ENCODE peak calls at places on chromosomes 13 and 19, in four cellular contexts. X is A549, H is GM12878, I is HepG2. B is an unnamed sample.

GRCh38 chr19:8101311-8101710 is 48.1 kb downstream of the FBN3 start:
- DNase-seq in I (no peak), X (no peak), H (no peak), B (no peak)

GRCh38 chr13:49343731-49344130 is 96.0 kb downstream of the CDADC1 start:
- DNase-seq in I (no peak), X (no peak), H (no peak), B (no peak)

GRCh38 chr19:2636897-2637683 is 65.4 kb downstream of the GNG7 start:
- DNase-seq in H (no peak), X (peak; percentile 67), I (peak; percentile 34), B (peak; percentile 94)

GRCh38 chr13:111414341-111414740 is 93.9 kb downstream of the TEX29 start:
- DNase-seq in H (no peak), X (no peak), I (no peak), B (no peak)

GRCh38 chr13:27943951-27944350 is 24.2 kb downstream of the PDX1 start:
- DNase-seq in X (no peak), I (no peak), H (no peak), B (no peak)

GRCh38 chr19:33468361-33469170 is 53.0 kb downstream of the PEPD start:
- DNase-seq in H (no peak), X (no peak), I (no peak), B (no peak)

GRCh38 chr13:106503730-106504129 is 31.7 kb downstream of the EFNB2 start:
- DNase-seq in H (no peak), X (no peak), I (no peak), B (no peak)

GRCh38 chr19:12647490-12648071 is 19.0 kb downstream of the MAN2B1 start:
- DNase-seq in I (no peak), X (no peak), H (no peak), B (peak; percentile 88)

GRCh38 chr13:20127263-20127562 is 33.6 kb downstream of the GJA3 start:
- DNase-seq in I (peak; percentile 9), H (no peak), X (no peak), B (no peak)

GRCh38 chr13:31638577-31638976 is 100.7 kb upstream of the RXFP2 start:
- DNase-seq in X (no peak), H (no peak), I (no peak), B (no peak)

GRCh38 chr13:49256841-49257240 is 9.1 kb downstream of the CDADC1 start:
- DNase-seq in X (no peak), H (no peak), I (no peak), B (no peak)

GRCh38 chr13:51644649-51645048 is 60.4 kb downstream of the WDFY2 start:
- DNase-seq in X (no peak), I (no peak), H (no peak), B (no peak)

GRCh38 chr19:8663920-8664670 is 33.7 kb downstream of the NFILZ start:
- DNase-seq in X (no peak), I (no peak), H (no peak), B (no peak)

DNA sequence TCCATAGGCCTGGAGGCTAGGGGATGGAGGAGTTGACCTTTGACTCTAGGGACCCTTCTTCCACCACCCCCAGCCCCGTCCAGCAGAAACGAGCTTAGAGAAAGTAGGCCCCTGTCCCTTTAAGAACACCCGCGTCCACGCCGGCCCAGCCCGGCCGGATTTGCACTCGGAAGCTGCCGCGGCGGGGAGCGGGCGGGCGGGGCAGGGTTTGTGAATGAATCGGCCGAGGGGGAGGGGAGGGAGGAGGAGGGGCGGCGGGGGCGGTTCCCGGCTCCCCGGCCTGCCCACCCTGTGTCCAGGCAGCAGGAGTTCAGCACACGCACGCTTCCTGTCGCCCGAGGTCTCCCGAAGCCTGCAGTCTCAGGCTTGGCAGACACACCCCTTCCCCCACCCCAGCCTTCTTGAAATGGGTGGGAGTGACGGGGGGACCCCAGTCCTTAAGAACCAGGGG is 1.5 kb downstream of the UNC13A start:
- DNase-seq in X (peak; percentile 63), H (no peak), I (no peak), B (peak; percentile 94)
- TF ChIP-seq PBX3 in X (no peak), H (no peak), I (no peak), B (no peak)

GRCh38 chr13:29524641-29525040 is 70.8 kb downstream of the SLC7A1 start:
- DNase-seq in I (no peak), H (no peak), X (no peak), B (no peak)
- TF ChIP-seq PBX3 in I (no peak), H (no peak), X (no peak), B (no peak)

GRCh38 chr19:40519352-40520322 is 52.8 kb downstream of the SPTBN4 start:
- DNase-seq in H (no peak), I (no peak), X (peak; percentile 72), B (no peak)
- TF ChIP-seq PBX3 in H (no peak), I (no peak), X (peak; percentile 35), B (no peak)

GRCh38 chr19:55384576-55385235 is 614 bp upstream of the TMEM238 start:
- DNase-seq in I (no peak), X (no peak), H (no peak), B (peak; percentile 30)

GRCh38 chr19:55385236-55385748 is 440 bp upstream of the RPL28 start:
- DNase-seq in X (peak; percentile 92), I (peak; percentile 92), H (peak; percentile 88), B (peak; percentile 90)

GRCh38 chr19:55383279-55383788 is 758 bp downstream of the TMEM238 start:
- DNase-seq in H (no peak), I (no peak), X (no peak), B (no peak)

GRCh38 chr19:55382522-55383054 is 1.5 kb downstream of the TMEM238 start:
- DNase-seq in H (no peak), X (no peak), I (no peak), B (no peak)

DNA sequence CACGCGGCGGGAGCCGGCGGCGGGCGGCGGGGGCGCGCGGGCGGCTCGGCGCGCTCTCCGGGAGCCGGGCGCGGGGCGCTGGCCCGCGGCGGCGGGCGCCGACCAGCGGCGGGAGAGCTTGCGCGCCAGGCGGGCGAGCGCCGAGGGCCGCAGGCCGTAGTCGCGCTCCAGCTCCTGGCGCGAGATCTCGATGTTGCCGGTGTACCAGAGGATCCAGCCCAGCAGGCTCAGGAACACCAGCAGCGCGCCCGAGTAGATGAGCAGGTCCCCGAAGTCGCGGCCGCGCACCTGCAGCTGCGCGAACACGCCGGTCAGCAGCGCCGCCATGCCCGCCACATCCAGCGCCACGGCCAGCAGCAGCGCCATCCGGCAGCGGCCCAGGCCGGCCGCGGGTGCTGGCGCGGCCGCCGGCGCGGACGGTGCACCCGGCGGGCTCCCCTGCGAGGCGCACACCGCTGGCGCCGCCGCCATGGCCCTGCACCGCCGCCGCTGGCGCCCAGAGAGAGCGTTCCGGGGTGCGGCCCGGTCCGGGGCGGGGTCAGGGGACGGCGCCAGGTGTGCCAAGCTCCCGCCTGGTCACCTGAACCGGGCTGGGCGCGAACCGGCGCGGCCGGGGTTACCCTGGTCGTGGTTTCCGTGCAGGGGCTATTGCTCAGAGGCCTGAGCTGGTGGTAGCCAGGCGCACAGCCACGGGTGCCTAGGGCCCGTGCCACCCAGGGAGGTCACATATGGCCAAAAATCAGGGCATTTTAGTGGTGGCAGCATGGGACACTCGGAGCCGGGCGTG is at the start of gene TMEM238:
- DNase-seq in H (no peak), X (peak; percentile 72), I (no peak), B (peak; percentile 88)
- TF ChIP-seq PBX3 in H (no peak), X (no peak), I (no peak), B (no peak)

GRCh38 chr19:13764101-13764807 is at the start of gene MRI1:
- DNase-seq in I (peak; percentile 39), H (no peak), X (peak; percentile 65), B (peak; percentile 97)

GRCh38 chr19:13763300-13763699 is 1.0 kb upstream of the MRI1 start:
- DNase-seq in I (no peak), H (no peak), X (no peak), B (no peak)

GRCh38 chr19:13766095-13766481 is 1.8 kb downstream of the MRI1 start:
- DNase-seq in H (no peak), I (no peak), X (no peak), B (no peak)

GRCh38 chr19:13765395-13766094 is 1.2 kb downstream of the MRI1 start:
- DNase-seq in H (no peak), I (peak; percentile 47), X (no peak), B (peak; percentile 52)

GRCh38 chr19:13764821-13765394 is 586 bp downstream of the MRI1 start:
- DNase-seq in X (no peak), H (no peak), I (no peak), B (peak; percentile 74)
- TF ChIP-seq PBX3 in X (no peak), H (no peak), I (no peak), B (no peak)

B was measured in SK-N-SH.